ENCODE peak calls at places on chromosomes 4 and X, in nine cellular contexts. R, U, P, W, X, E, Q, G and L are unnamed samples.
A peak's percentile ranks its signal among the peaks of the same experiment; 100 is the strongest.

GRCh38 chrX:153507484-153508178 is 9.8 kb upstream of the ATP2B3 start:
- DNase-seq in R (peak; percentile 80), U (peak; percentile 59), P (peak; percentile 82), W (peak; percentile 81), X (peak; percentile 81), E (peak; percentile 71), Q (peak; percentile 68), G (peak; percentile 86), L (peak; percentile 76)

GRCh38 chr4:183544109-183544508 is 39.3 kb downstream of the ING2 start:
- DNase-seq in R (no peak), U (peak; percentile 16), P (no peak), W (no peak), X (no peak), E (peak; percentile 28), Q (no peak), G (no peak), L (peak; percentile 7)

GRCh38 chr4:173159791-173160190 is 8.8 kb upstream of the GALNT7 start:
- DNase-seq in R (no peak), U (no peak), P (no peak), W (no peak), X (no peak), E (no peak), Q (no peak), G (no peak), L (no peak)

GRCh38 chr4:80831383-80832361 is 198.8 kb upstream of the BMP3 start:
- DNase-seq in R (no peak), U (peak; percentile 40), P (no peak), W (no peak), X (no peak), E (peak; percentile 1), Q (no peak), G (no peak), L (no peak)

GRCh38 chr4:90112715-90113114 is 14.5 kb upstream of the CCSER1 start:
- DNase-seq in R (no peak), U (no peak), P (no peak), W (no peak), X (no peak), E (no peak), Q (no peak), G (no peak), L (no peak)

GRCh38 chrX:69014200-69014599 is 151.1 kb downstream of the PJA1 start:
- DNase-seq in R (no peak), U (peak; percentile 81), P (peak; percentile 30), W (no peak), X (no peak), E (peak; percentile 89), Q (no peak), G (no peak), L (peak; percentile 73)

GRCh38 chr4:156158747-156159146 is 205.1 kb upstream of the CTSO start:
- DNase-seq in R (no peak), U (no peak), P (no peak), W (no peak), X (no peak), E (no peak), Q (no peak), G (no peak), L (no peak)

GRCh38 chrX:1451676-1452496 is 823 bp downstream of the ASMTL start:
- DNase-seq in R (no peak), U (no peak), P (no peak), W (no peak), X (no peak), E (no peak), Q (no peak), G (no peak), L (no peak)

GRCh38 chrX:9862525-9862924 is 76.3 kb downstream of the SHROOM2 start:
- DNase-seq in R (no peak), U (no peak), P (no peak), W (no peak), X (no peak), E (no peak), Q (no peak), G (peak; percentile 31), L (no peak)

GRCh38 chr4:1808396-1808795 is 15.3 kb downstream of the FGFR3 start:
- DNase-seq in R (no peak), U (no peak), P (no peak), W (no peak), X (no peak), E (no peak), Q (no peak), G (no peak), L (no peak)

GRCh38 chr4:32025840-32026459 is 1305.8 kb downstream of the PCDH7 start:
- DNase-seq in R (no peak), U (peak; percentile 10), P (no peak), W (peak; percentile 82), X (no peak), E (peak; percentile 40), Q (peak; percentile 43), G (no peak), L (peak; percentile 40)

GRCh38 chr4:183142566-183143545 is 43.8 kb downstream of the WWC2 start:
- DNase-seq in R (no peak), U (peak; percentile 90), P (no peak), W (peak; percentile 35), X (peak; percentile 46), E (peak; percentile 79), Q (peak; percentile 55), G (no peak), L (peak; percentile 55)

GRCh38 chr4:189128341-189128740 is 812.3 kb upstream of the FRG1 start:
- DNase-seq in R (no peak), U (no peak), P (no peak), W (no peak), X (no peak), E (no peak), Q (no peak), G (no peak), L (no peak)

GRCh38 chr4:76087007-76087769 is 12.7 kb downstream of the ART3 start:
- DNase-seq in R (peak; percentile 56), U (peak; percentile 73), P (no peak), W (peak; percentile 80), X (peak; percentile 39), E (peak; percentile 79), Q (peak; percentile 78), G (peak; percentile 56), L (peak; percentile 76)

DNA sequence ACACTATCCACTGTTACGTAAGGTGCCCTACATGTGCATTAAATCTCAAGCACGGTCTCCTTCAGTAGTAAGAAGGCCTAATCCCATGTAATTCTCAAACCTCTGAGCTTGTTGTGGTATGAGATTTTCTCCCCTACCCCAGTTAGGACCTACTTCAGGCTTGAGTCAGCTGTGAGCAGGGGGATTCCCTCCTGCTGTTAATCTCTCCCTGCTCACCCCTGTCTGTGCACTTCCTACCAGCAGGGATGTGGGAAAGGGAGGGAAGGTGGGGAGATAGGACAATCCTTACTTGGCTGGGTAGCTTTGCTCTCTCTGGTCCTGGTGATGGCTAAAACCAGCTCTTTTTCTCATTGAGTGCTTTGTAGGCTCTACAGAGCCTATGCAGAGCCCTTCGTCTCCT is 60.8 kb downstream of the PALLD start:
- DNase-seq in R (no peak), U (no peak), P (no peak), W (no peak), X (no peak), E (no peak), Q (no peak), G (no peak), L (no peak)
- TF ChIP-seq CTCF in R (no peak), U (no peak), P (no peak), W (no peak), X (no peak), E (no peak), Q (no peak), G (no peak), L (no peak)

GRCh38 chr4:125758438-125758837 is 443.7 kb downstream of the FAT4 start:
- DNase-seq in R (no peak), U (no peak), P (no peak), W (no peak), X (no peak), E (no peak), Q (no peak), G (no peak), L (no peak)

GRCh38 chr4:125765936-125766335 is 451.2 kb downstream of the FAT4 start:
- DNase-seq in R (no peak), U (peak; percentile 35), P (no peak), W (no peak), X (no peak), E (peak; percentile 36), Q (no peak), G (no peak), L (peak; percentile 52)

GRCh38 chr4:125760956-125761355 is 446.2 kb downstream of the FAT4 start:
- DNase-seq in R (no peak), U (no peak), P (no peak), W (no peak), X (no peak), E (no peak), Q (no peak), G (no peak), L (no peak)

GRCh38 chr4:125762537-125762936 is 447.8 kb downstream of the FAT4 start:
- DNase-seq in R (no peak), U (peak; percentile 4), P (no peak), W (no peak), X (no peak), E (peak; percentile 9), Q (no peak), G (no peak), L (peak; percentile 33)
- TF ChIP-seq CTCF in R (peak; percentile 21), U (peak; percentile 39), P (no peak), W (peak; percentile 22), X (no peak), E (peak; percentile 21), Q (no peak), G (no peak), L (peak; percentile 62)

DNA sequence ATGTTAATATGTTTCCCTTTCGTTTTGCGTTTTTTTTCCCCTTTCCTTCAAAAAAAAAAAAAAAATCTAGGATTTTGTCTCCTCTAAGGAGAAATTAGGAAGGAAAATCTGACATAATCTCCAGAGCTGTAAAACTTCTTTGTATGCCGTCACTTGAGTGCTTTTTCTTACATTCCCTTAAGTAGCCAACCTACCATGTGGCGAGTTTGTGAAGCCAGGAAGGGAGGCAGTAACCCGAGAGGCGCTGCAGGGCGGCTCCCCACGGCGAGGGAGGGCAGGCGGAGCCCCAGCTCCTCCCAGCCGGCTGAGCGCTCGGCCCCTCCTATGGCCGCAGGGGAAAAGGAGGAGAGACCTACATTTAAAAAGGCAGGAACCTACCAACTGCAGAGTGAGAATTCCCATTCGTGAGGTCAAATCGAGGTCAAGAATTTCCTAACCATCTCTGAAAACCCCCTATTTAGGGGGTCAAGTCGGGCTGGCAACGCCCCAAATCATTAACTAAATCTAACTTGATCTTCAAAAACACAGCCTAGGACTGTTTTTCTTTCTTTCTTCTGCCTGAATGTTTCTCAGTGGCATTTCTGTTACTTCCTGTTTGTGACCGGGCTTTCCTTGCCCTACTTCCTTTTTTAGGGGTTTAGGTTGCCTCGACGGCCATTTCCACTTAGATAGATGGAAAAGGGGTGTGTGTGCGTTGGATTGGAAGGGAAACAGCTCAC is 345.1 kb upstream of the KLF3 start:
- DNase-seq in R (peak; percentile 65), U (peak; percentile 97), P (peak; percentile 91), W (peak; percentile 89), X (peak; percentile 83), E (peak; percentile 96), Q (peak; percentile 88), G (peak; percentile 92), L (peak; percentile 99)
- TF ChIP-seq CTCF in R (peak; percentile 17), U (no peak), P (no peak), W (no peak), X (no peak), E (no peak), Q (no peak), G (no peak), L (no peak)

DNA sequence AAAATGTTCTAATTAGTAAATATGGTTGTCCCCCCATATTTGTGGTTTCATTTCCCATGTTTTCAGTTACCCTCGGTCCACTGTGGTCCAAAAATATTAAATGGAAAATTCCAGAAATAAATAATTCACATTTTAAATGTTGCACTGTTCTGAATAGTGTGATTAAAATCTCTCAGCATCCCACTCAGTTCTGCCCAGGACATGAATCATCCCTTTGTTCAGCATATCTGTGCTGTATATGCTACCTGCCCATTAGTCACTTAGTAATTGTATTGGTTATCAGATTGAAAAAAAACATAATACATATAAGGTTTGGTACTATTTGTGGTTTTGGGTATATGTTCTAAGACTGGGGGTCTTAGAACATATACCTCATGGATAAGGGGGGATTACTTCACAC is 55.1 kb upstream of the NXF3 start:
- DNase-seq in R (no peak), U (no peak), P (no peak), W (no peak), X (no peak), E (no peak), Q (no peak), G (no peak), L (no peak)
- TF ChIP-seq CTCF in R (no peak), U (no peak), P (no peak), W (no peak), X (no peak), E (no peak), Q (no peak), G (no peak), L (no peak)